ENCODE peak calls at places on chromosome 2, in nine cellular contexts. W is H9; F is left cardiac atrium; R is neural progenitor cell; A is left lung; V is activated naive CD4-positive, alpha-beta T cell; E is GM04504; N is cerebellum; B is psoas muscle. T is an unnamed sample.
A peak's percentile ranks its signal among the peaks of the same experiment; 100 is the strongest.

GRCh38 chr2:234620018-234620417 is 123.1 kb upstream of the ARL4C start:
- DNase-seq in W (no peak), F (no peak), R (no peak), A (no peak), V (no peak), E (no peak), N (no peak), B (no peak), T (no peak)

GRCh38 chr2:176934869-176935415 is 277.7 kb upstream of the HNRNPA3 start:
- DNase-seq in W (no peak), F (no peak), R (no peak), A (no peak), V (no peak), E (peak; percentile 3), N (no peak), B (no peak), T (no peak)

GRCh38 chr2:13522917-13523821 is 806.4 kb downstream of the TRIB2 start:
- DNase-seq in W (no peak), F (peak; percentile 19), R (no peak), A (no peak), V (no peak), E (no peak), N (no peak), B (no peak), T (no peak)

GRCh38 chr2:219368690-219369108 is 19.0 kb downstream of the DNPEP start:
- DNase-seq in W (no peak), F (peak; percentile 35), R (no peak), A (no peak), V (no peak), E (peak; percentile 61), N (no peak), B (no peak), T (no peak)

GRCh38 chr2:64470071-64470470 is 16.1 kb downstream of the LGALSL start:
- DNase-seq in W (no peak), F (no peak), R (no peak), A (no peak), V (no peak), E (no peak), N (no peak), B (no peak), T (no peak)

GRCh38 chr2:240796543-240797499 is 23.2 kb downstream of the KIF1A start:
- DNase-seq in W (no peak), F (no peak), R (no peak), A (no peak), V (no peak), E (no peak), N (no peak), B (no peak), T (no peak)

GRCh38 chr2:130135692-130136541 is 6.9 kb upstream of the POTEF start:
- DNase-seq in W (peak; percentile 23), F (no peak), R (no peak), A (peak; percentile 68), V (no peak), E (no peak), N (no peak), B (no peak), T (no peak)

GRCh38 chr2:113277474-113278072 is 1.1 kb downstream of the PAX8 start:
- DNase-seq in W (peak; percentile 51), F (no peak), R (peak; percentile 74), A (no peak), V (no peak), E (no peak), N (no peak), B (no peak), T (no peak)

GRCh38 chr2:110182449-110182848 is 22.4 kb downstream of the NPHP1 start:
- DNase-seq in W (no peak), F (no peak), R (no peak), A (no peak), V (no peak), E (no peak), N (no peak), B (no peak), T (no peak)

GRCh38 chr2:134308474-134309385 is 54.9 kb downstream of the MGAT5 start:
- DNase-seq in W (no peak), F (no peak), R (no peak), A (no peak), V (no peak), E (no peak), N (no peak), B (no peak), T (no peak)

GRCh38 chr2:45607701-45608100 is 3.4 kb downstream of the SRBD1 start:
- DNase-seq in W (no peak), F (no peak), R (peak; percentile 67), A (no peak), V (no peak), E (no peak), N (no peak), B (no peak), T (no peak)

GRCh38 chr2:121342751-121343150 is 57.7 kb upstream of the TFCP2L1 start:
- DNase-seq in W (no peak), F (no peak), R (no peak), A (no peak), V (no peak), E (no peak), N (no peak), B (no peak), T (no peak)